ENCODE peak calls at places on chromosomes 5 and 9, in eight cellular contexts. F is PC-9, G is H1, S is HL-60, U is BJ, E is B cell, Q is ascending aorta, K is cardiac muscle cell. I is an unnamed sample.

GRCh38 chr5:168244838-168245555 is 46.4 kb upstream of the WWC1 start:
- DNase-seq in F (no peak), U (no peak), G (no peak), S (no peak), Q (no peak), K (no peak), E (no peak), I (no peak)

GRCh38 chr9:124006448-124007156 is 5.0 kb upstream of the LHX2 start:
- DNase-seq in Q (no peak), G (no peak), K (no peak), F (no peak), S (peak), U (no peak), E (peak), I (no peak)

GRCh38 chr9:135884328-135885035 is 22.9 kb downstream of the CAMSAP1 start:
- DNase-seq in K (peak), U (no peak), S (no peak), Q (no peak), E (no peak), G (no peak), F (no peak), I (no peak)

GRCh38 chr5:95446009-95446408 is 54.8 kb downstream of the FAM81B start:
- DNase-seq in U (peak), K (peak), S (no peak), E (no peak), G (no peak), F (peak), Q (no peak), I (no peak)

GRCh38 chr9:19379283-19379682 is 753 bp downstream of the RPS6 start:
- DNase-seq in S (no peak), U (no peak), E (no peak), G (no peak), Q (no peak), K (no peak), F (no peak), I (no peak)

GRCh38 chr5:140251527-140251973 is 51.4 kb downstream of the PFDN1 start:
- DNase-seq in G (no peak), U (peak), Q (peak), E (peak), K (peak), F (peak), S (peak), I (peak)

GRCh38 chr9:3478549-3478953 is 47.2 kb downstream of the RFX3 start:
- DNase-seq in G (no peak), Q (no peak), U (no peak), E (peak), S (no peak), F (peak), K (peak), I (no peak)

GRCh38 chr9:107863406-107863805 is 373.8 kb upstream of the KLF4 start:
- DNase-seq in F (no peak), G (no peak), U (no peak), K (peak), Q (no peak), E (no peak), S (no peak), I (no peak)

GRCh38 chr9:109109962-109110325 is 9.8 kb downstream of the TMEM245 start:
- DNase-seq in K (peak), S (no peak), E (no peak), U (no peak), F (no peak), Q (no peak), G (no peak), I (no peak)

GRCh38 chr5:176388003-176388340 is 426 bp downstream of the NOP16 start:
- DNase-seq in S (peak), F (no peak), U (no peak), Q (no peak), G (no peak), K (peak), E (no peak), I (no peak)

GRCh38 chr9:133304477-133305377 is 29.7 kb upstream of the ABO start:
- DNase-seq in Q (peak), U (no peak), K (no peak), E (no peak), G (no peak), S (no peak), F (no peak), I (no peak)

GRCh38 chr5:38724301-38725030 is 121.3 kb upstream of the OSMR start:
- DNase-seq in G (no peak), K (peak), F (no peak), E (no peak), S (no peak), Q (no peak), U (no peak), I (no peak)

GRCh38 chr5:124806026-124806856 is 59.8 kb upstream of the ZNF608 start:
- DNase-seq in U (no peak), Q (no peak), K (peak), G (peak), F (peak), E (no peak), S (no peak), I (no peak)
- TF ChIP-seq CTCF in U (no peak), Q (no peak), K (no peak), G (no peak), F (no peak), E (no peak), S (no peak), I (no peak)

GRCh38 chr5:14465776-14466175 is 115.8 kb upstream of the OTULINL start:
- DNase-seq in E (no peak), F (no peak), K (no peak), G (no peak), U (no peak), Q (no peak), S (no peak), I (no peak)
- TF ChIP-seq CTCF in E (no peak), F (no peak), K (no peak), G (no peak), U (no peak), Q (no peak), S (no peak), I (no peak)

GRCh38 chr9:77753183-77753582 is 105.1 kb upstream of the GNA14 start:
- DNase-seq in G (no peak), E (no peak), Q (no peak), U (no peak), K (no peak), S (no peak), F (no peak), I (no peak)

GRCh38 chr9:77751341-77752091 is 103.4 kb upstream of the GNA14 start:
- DNase-seq in K (peak), G (no peak), S (peak), Q (no peak), F (peak), E (peak), U (peak), I (no peak)

GRCh38 chr9:77752566-77752965 is 104.4 kb upstream of the GNA14 start:
- DNase-seq in U (peak), Q (no peak), G (no peak), F (no peak), S (no peak), K (peak), E (no peak), I (no peak)

GRCh38 chr9:77759391-77759790 is 111.3 kb upstream of the GNA14 start:
- DNase-seq in K (no peak), E (no peak), G (no peak), U (no peak), S (no peak), F (no peak), Q (no peak), I (no peak)

DNA sequence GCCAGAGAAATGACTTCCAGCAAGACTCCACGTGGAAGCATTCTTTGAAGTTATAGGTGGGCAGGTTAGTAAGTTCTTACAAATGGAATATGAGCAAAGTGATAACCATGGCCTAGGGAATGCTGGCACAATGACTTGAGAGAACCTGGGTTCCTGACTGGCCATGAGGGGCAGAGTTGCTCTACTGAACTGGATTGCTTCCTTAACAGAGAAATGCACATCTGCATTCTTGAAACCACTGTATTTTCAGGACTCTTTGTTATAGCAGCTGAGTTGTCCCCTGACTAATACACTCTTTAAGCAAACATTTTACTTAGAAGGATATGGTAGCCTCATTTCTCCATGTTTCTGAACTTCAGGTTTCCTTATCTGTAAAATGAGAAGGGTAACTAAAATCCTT is 108.3 kb upstream of the GNA14 start:
- DNase-seq in E (no peak), Q (no peak), F (no peak), K (no peak), U (no peak), G (no peak), S (no peak), I (no peak)
- TF ChIP-seq CTCF in E (no peak), Q (no peak), F (no peak), K (no peak), U (no peak), G (no peak), S (no peak), I (no peak)

GRCh38 chr5:171162165-171162564 is 146.9 kb upstream of the TLX3 start:
- DNase-seq in K (no peak), S (no peak), G (peak), F (no peak), U (no peak), E (no peak), Q (no peak), I (no peak)

GRCh38 chr5:171158581-171158980 is 150.5 kb upstream of the TLX3 start:
- DNase-seq in E (no peak), S (no peak), G (no peak), Q (no peak), K (no peak), F (no peak), U (no peak), I (no peak)

GRCh38 chr5:171157775-171158174 is 151.3 kb upstream of the TLX3 start:
- DNase-seq in Q (no peak), G (no peak), K (no peak), S (no peak), U (no peak), E (no peak), F (no peak), I (no peak)

GRCh38 chr5:171166766-171167165 is 142.3 kb upstream of the TLX3 start:
- DNase-seq in Q (no peak), U (no peak), F (no peak), K (no peak), G (no peak), S (no peak), E (no peak), I (no peak)

GRCh38 chr5:171162602-171163001 is 146.4 kb upstream of the TLX3 start:
- DNase-seq in Q (no peak), E (no peak), K (peak), G (peak), S (peak), F (no peak), U (no peak), I (no peak)
- TF ChIP-seq CTCF in Q (no peak), E (no peak), K (peak), G (peak), S (peak), F (no peak), U (peak), I (peak)

GRCh38 chr9:112743216-112743835 is 7.2 kb upstream of the SNX30 start:
- DNase-seq in E (peak), F (no peak), U (no peak), S (no peak), Q (no peak), K (no peak), G (no peak), I (no peak)
- TF ChIP-seq CTCF in E (no peak), F (no peak), U (peak), S (no peak), Q (no peak), K (peak), G (no peak), I (no peak)

GRCh38 chr5:180798193-180798592 is 4.4 kb downstream of the MGAT1 start:
- DNase-seq in F (no peak), Q (no peak), K (no peak), E (no peak), U (no peak), S (no peak), G (peak), I (no peak)

GRCh38 chr5:180799902-180800801 is 2.5 kb downstream of the MGAT1 start:
- DNase-seq in Q (peak), E (no peak), S (no peak), F (peak), G (no peak), K (peak), U (peak), I (no peak)

GRCh38 chr5:180797256-180798192 is 5.1 kb downstream of the MGAT1 start:
- DNase-seq in S (no peak), F (no peak), G (peak), K (no peak), E (no peak), Q (no peak), U (no peak), I (no peak)

GRCh38 chr5:180801596-180802324 is 846 bp downstream of the MGAT1 start:
- DNase-seq in U (no peak), E (no peak), G (no peak), F (no peak), S (no peak), K (no peak), Q (peak), I (no peak)

DNA sequence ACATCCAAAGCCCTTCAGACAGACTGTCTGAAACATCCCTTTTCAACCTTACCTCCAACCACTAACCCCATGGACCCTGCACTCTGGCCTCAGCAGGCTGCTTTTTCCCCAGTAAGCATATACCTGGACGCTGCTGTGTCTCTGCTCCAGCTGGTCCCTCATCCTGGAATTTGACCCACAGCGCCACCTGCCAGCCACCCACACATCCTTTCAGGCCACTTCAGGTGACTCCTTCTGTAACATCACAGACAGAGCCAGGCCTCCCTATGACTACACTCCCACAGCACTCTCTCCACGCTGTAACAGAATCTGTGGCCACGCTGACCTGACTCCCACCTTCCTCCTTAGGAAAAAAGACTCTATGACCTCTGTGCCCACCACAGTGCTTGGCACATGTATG is 3.4 kb downstream of the MGAT1 start:
- DNase-seq in E (no peak), Q (peak), U (no peak), G (peak), K (no peak), S (no peak), F (no peak), I (no peak)
- TF ChIP-seq CTCF in E (no peak), Q (no peak), U (no peak), G (peak), K (no peak), S (no peak), F (no peak), I (no peak)

GRCh38 chr9:21078702-21079101 is 960 bp upstream of the IFNB1 start:
- DNase-seq in G (no peak), K (no peak), S (peak), F (no peak), Q (no peak), E (no peak), U (no peak), I (no peak)
- TF ChIP-seq CTCF in G (no peak), K (no peak), S (no peak), F (no peak), Q (no peak), E (no peak), U (no peak), I (peak)

I was measured in CD14-positive monocyte.